ENCODE peak calls at places on chromosomes 3 and 15, in six cellular contexts. One of them, this sample, is unnamed.

GRCh38 chr3:127170794-127171193 is 22.1 kb upstream of the PRR23E start:
- DNase-seq in glutamatergic neuron: no peak
- DNase-seq in BE2C: peak
- DNase-seq in GM20000: no peak
- DNase-seq in RWPE1: peak
- DNase-seq in pancreas: no peak
- DNase-seq in this sample: peak

GRCh38 chr3:66747688-66748087 is 246.9 kb upstream of the LRIG1 start:
- DNase-seq in glutamatergic neuron: no peak
- DNase-seq in BE2C: no peak
- DNase-seq in GM20000: no peak
- DNase-seq in RWPE1: no peak
- DNase-seq in pancreas: no peak
- DNase-seq in this sample: no peak

GRCh38 chr3:72127843-72128242 is 342.9 kb upstream of the PROK2 start:
- DNase-seq in glutamatergic neuron: no peak
- DNase-seq in BE2C: no peak
- DNase-seq in GM20000: no peak
- DNase-seq in RWPE1: peak
- DNase-seq in pancreas: no peak
- DNase-seq in this sample: no peak

GRCh38 chr15:90037961-90038633 is 37.0 kb downstream of the ZNF710 start:
- DNase-seq in glutamatergic neuron: no peak
- DNase-seq in BE2C: no peak
- DNase-seq in GM20000: peak
- DNase-seq in RWPE1: no peak
- DNase-seq in pancreas: no peak
- DNase-seq in this sample: no peak

GRCh38 chr3:39541442-39541841 is 74.0 kb downstream of the MOBP start:
- DNase-seq in glutamatergic neuron: no peak
- DNase-seq in BE2C: no peak
- DNase-seq in GM20000: no peak
- DNase-seq in RWPE1: no peak
- DNase-seq in pancreas: no peak
- DNase-seq in this sample: no peak

GRCh38 chr3:172512363-172512762 is 10.9 kb downstream of the TNFSF10 start:
- DNase-seq in glutamatergic neuron: no peak
- DNase-seq in BE2C: no peak
- DNase-seq in GM20000: peak
- DNase-seq in RWPE1: no peak
- DNase-seq in pancreas: no peak
- DNase-seq in this sample: no peak

GRCh38 chr3:197397812-197398211 is 99.4 kb upstream of the DLG1 start:
- DNase-seq in glutamatergic neuron: no peak
- DNase-seq in BE2C: no peak
- DNase-seq in GM20000: no peak
- DNase-seq in RWPE1: no peak
- DNase-seq in pancreas: no peak
- DNase-seq in this sample: no peak

GRCh38 chr15:52331490-52332240 is 36.1 kb upstream of the MYO5C start:
- DNase-seq in glutamatergic neuron: no peak
- DNase-seq in BE2C: peak
- DNase-seq in GM20000: peak
- DNase-seq in RWPE1: peak
- DNase-seq in pancreas: no peak
- DNase-seq in this sample: no peak

GRCh38 chr3:13517253-13517977 is 31.5 kb upstream of the FBLN2 start:
- DNase-seq in glutamatergic neuron: peak
- DNase-seq in BE2C: no peak
- DNase-seq in GM20000: no peak
- DNase-seq in RWPE1: no peak
- DNase-seq in pancreas: peak
- DNase-seq in this sample: no peak

GRCh38 chr3:120364821-120365220 is 15.7 kb upstream of the LRRC58 start:
- DNase-seq in glutamatergic neuron: no peak
- DNase-seq in BE2C: no peak
- DNase-seq in GM20000: no peak
- DNase-seq in RWPE1: peak
- DNase-seq in pancreas: no peak
- DNase-seq in this sample: no peak

GRCh38 chr3:16885948-16886683 is 1.4 kb downstream of the PLCL2 start:
- DNase-seq in glutamatergic neuron: no peak
- DNase-seq in BE2C: no peak
- DNase-seq in GM20000: no peak
- DNase-seq in RWPE1: no peak
- DNase-seq in pancreas: no peak
- DNase-seq in this sample: no peak

GRCh38 chr3:42229942-42230688 is 35.9 kb downstream of the CCK start:
- DNase-seq in glutamatergic neuron: no peak
- DNase-seq in BE2C: peak
- DNase-seq in GM20000: no peak
- DNase-seq in RWPE1: peak
- DNase-seq in pancreas: no peak
- DNase-seq in this sample: peak
- TF ChIP-seq CTCF in glutamatergic neuron: peak
- TF ChIP-seq CTCF in BE2C: peak
- TF ChIP-seq CTCF in GM20000: no peak
- TF ChIP-seq CTCF in RWPE1: peak
- TF ChIP-seq CTCF in pancreas: no peak
- TF ChIP-seq CTCF in this sample: peak

GRCh38 chr3:46860381-46861292 is 2.6 kb downstream of the MYL3 start:
- DNase-seq in glutamatergic neuron: peak
- DNase-seq in BE2C: peak
- DNase-seq in GM20000: no peak
- DNase-seq in RWPE1: no peak
- DNase-seq in pancreas: no peak
- DNase-seq in this sample: no peak
- TF ChIP-seq CTCF in glutamatergic neuron: peak
- TF ChIP-seq CTCF in BE2C: peak
- TF ChIP-seq CTCF in GM20000: peak
- TF ChIP-seq CTCF in RWPE1: no peak
- TF ChIP-seq CTCF in pancreas: no peak
- TF ChIP-seq CTCF in this sample: peak

DNA sequence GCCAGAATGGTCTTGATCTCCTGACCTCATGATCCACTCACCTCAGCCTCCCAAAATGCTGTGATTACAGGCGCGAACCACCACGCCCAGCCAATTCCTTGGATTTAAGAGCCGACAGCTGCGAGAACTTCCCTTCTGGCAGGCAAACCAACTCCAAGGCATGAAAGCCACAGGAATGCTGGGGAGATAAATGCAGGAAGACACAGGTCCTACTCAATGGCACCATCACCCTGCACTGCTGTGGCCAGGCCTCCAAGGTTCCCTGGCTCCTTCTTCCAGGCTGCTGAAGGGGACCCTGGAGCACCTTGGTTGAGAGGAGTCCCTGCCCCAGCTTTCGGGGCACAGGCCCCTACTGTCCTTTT is 98.7 kb upstream of the CHD2 start:
- DNase-seq in glutamatergic neuron: no peak
- DNase-seq in BE2C: no peak
- DNase-seq in GM20000: no peak
- DNase-seq in RWPE1: no peak
- DNase-seq in pancreas: no peak
- DNase-seq in this sample: peak
- TF ChIP-seq CTCF in glutamatergic neuron: no peak
- TF ChIP-seq CTCF in BE2C: no peak
- TF ChIP-seq CTCF in GM20000: no peak
- TF ChIP-seq CTCF in RWPE1: no peak
- TF ChIP-seq CTCF in pancreas: no peak
- TF ChIP-seq CTCF in this sample: no peak

GRCh38 chr3:112293368-112294321 is at the start of gene SLC9C1:
- DNase-seq in glutamatergic neuron: no peak
- DNase-seq in BE2C: peak
- DNase-seq in GM20000: peak
- DNase-seq in RWPE1: peak
- DNase-seq in pancreas: no peak
- DNase-seq in this sample: peak
- TF ChIP-seq CTCF in glutamatergic neuron: no peak
- TF ChIP-seq CTCF in BE2C: peak
- TF ChIP-seq CTCF in GM20000: peak
- TF ChIP-seq CTCF in RWPE1: peak
- TF ChIP-seq CTCF in pancreas: no peak
- TF ChIP-seq CTCF in this sample: peak

GRCh38 chr3:139113231-139113749 is 68.6 kb upstream of the PRR23C start:
- DNase-seq in glutamatergic neuron: no peak
- DNase-seq in BE2C: no peak
- DNase-seq in GM20000: no peak
- DNase-seq in RWPE1: no peak
- DNase-seq in pancreas: no peak
- DNase-seq in this sample: no peak

GRCh38 chr3:139111392-139112229 is 66.9 kb upstream of the PRR23C start:
- DNase-seq in glutamatergic neuron: peak
- DNase-seq in BE2C: peak
- DNase-seq in GM20000: peak
- DNase-seq in RWPE1: peak
- DNase-seq in pancreas: peak
- DNase-seq in this sample: no peak

GRCh38 chr3:139112230-139112558 is 67.5 kb upstream of the PRR23C start:
- DNase-seq in glutamatergic neuron: no peak
- DNase-seq in BE2C: no peak
- DNase-seq in GM20000: no peak
- DNase-seq in RWPE1: no peak
- DNase-seq in pancreas: no peak
- DNase-seq in this sample: no peak

GRCh38 chr3:139117136-139117675 is 72.5 kb upstream of the PRR23C start:
- DNase-seq in glutamatergic neuron: no peak
- DNase-seq in BE2C: no peak
- DNase-seq in GM20000: no peak
- DNase-seq in RWPE1: no peak
- DNase-seq in pancreas: no peak
- DNase-seq in this sample: no peak

GRCh38 chr3:139113766-139114165 is 69.1 kb upstream of the PRR23C start:
- DNase-seq in glutamatergic neuron: no peak
- DNase-seq in BE2C: no peak
- DNase-seq in GM20000: no peak
- DNase-seq in RWPE1: no peak
- DNase-seq in pancreas: no peak
- DNase-seq in this sample: no peak
- TF ChIP-seq CTCF in glutamatergic neuron: no peak
- TF ChIP-seq CTCF in BE2C: no peak
- TF ChIP-seq CTCF in GM20000: no peak
- TF ChIP-seq CTCF in RWPE1: no peak
- TF ChIP-seq CTCF in pancreas: no peak
- TF ChIP-seq CTCF in this sample: no peak

GRCh38 chr3:52299815-52300611 is 12.4 kb downstream of the GLYCTK start:
- DNase-seq in glutamatergic neuron: no peak
- DNase-seq in BE2C: peak
- DNase-seq in GM20000: peak
- DNase-seq in RWPE1: no peak
- DNase-seq in pancreas: peak
- DNase-seq in this sample: no peak
- TF ChIP-seq CTCF in glutamatergic neuron: no peak
- TF ChIP-seq CTCF in BE2C: peak
- TF ChIP-seq CTCF in GM20000: no peak
- TF ChIP-seq CTCF in RWPE1: no peak
- TF ChIP-seq CTCF in pancreas: no peak
- TF ChIP-seq CTCF in this sample: peak